ENCODE peak calls at places on chromosomes 12 and 14, in six cellular contexts. N is heart left ventricle; O is stimulated activated CD4-positive, alpha-beta T cell treated with anti-CD3 and anti-CD28 coated beads, Interleukin-12 subunit alpha, Interleukin-12 subunit beta, amount 100 ng/mL, for 48 hours; I is naive thymus-derived CD4-positive, alpha-beta T cell; Y is upper lobe of right lung; L is WTC11. K is an unnamed sample.

GRCh38 chr12:32922546-32923297 is 26.1 kb upstream of the PKP2 start:
- DNase-seq in Y (no peak), O (no peak), L (no peak), I (no peak), N (no peak), K (no peak)

GRCh38 chr12:68236421-68237059 is 10.9 kb upstream of the IL26 start:
- DNase-seq in L (no peak), I (peak; percentile 78), Y (no peak), N (no peak), O (no peak), K (no peak)

GRCh38 chr12:78970041-78970440 is 105.5 kb downstream of the SYT1 start:
- DNase-seq in I (no peak), N (no peak), L (no peak), O (no peak), Y (no peak), K (no peak)

GRCh38 chr14:91374897-91375747 is 42.5 kb downstream of the CCDC88C start:
- DNase-seq in I (peak; percentile 62), L (no peak), Y (no peak), N (peak; percentile 49), O (no peak), K (peak; percentile 81)

GRCh38 chr14:91082282-91082681 is 21.8 kb upstream of the RPS6KA5 start:
- DNase-seq in L (no peak), Y (no peak), I (no peak), N (no peak), O (no peak), K (no peak)

GRCh38 chr12:113299619-113300237 is 35.2 kb downstream of the SLC8B1 start:
- DNase-seq in N (peak; percentile 86), L (peak; percentile 42), I (no peak), O (no peak), Y (peak; percentile 88), K (no peak)

GRCh38 chr12:19964549-19964948 is 403.8 kb upstream of the PDE3A start:
- DNase-seq in N (no peak), O (no peak), I (no peak), L (no peak), Y (no peak), K (no peak)

GRCh38 chr12:53978477-53979356 is 4.0 kb upstream of the HOTAIR start:
- DNase-seq in I (no peak), N (no peak), O (no peak), Y (no peak), L (no peak), K (no peak)

GRCh38 chr12:42732908-42733411 is 143.4 kb upstream of the PRICKLE1 start:
- DNase-seq in Y (no peak), I (no peak), O (no peak), N (no peak), L (no peak), K (no peak)

GRCh38 chr12:131404705-131405104 is 306.2 kb upstream of the SFSWAP start:
- DNase-seq in Y (no peak), O (no peak), L (no peak), N (no peak), I (no peak), K (no peak)

GRCh38 chr12:120055639-120056038 is 60.9 kb downstream of the RAB35 start:
- DNase-seq in N (no peak), Y (no peak), O (no peak), I (no peak), L (no peak), K (no peak)

GRCh38 chr14:51071851-51072250 is 23.1 kb downstream of the TRIM9 start:
- DNase-seq in I (no peak), Y (no peak), L (no peak), N (no peak), O (no peak), K (no peak)

GRCh38 chr14:75141967-75142366 is 15.1 kb upstream of the NEK9 start:
- DNase-seq in L (no peak), O (no peak), I (peak; percentile 59), N (no peak), Y (no peak), K (no peak)

K was measured in retina.